ENCODE peak calls at places on chromosomes 13 and 19, in six cellular contexts. E is left cardiac atrium, Z is NB4, L is RWPE1, G is fibroblast of lung, S is AG09309. F is an unnamed sample.

GRCh38 chr19:1093811-1094553 is 1.2 kb downstream of the POLR2E start:
- DNase-seq in E (no peak), Z (no peak), L (no peak), G (no peak), S (no peak), F (no peak)

GRCh38 chr13:113044431-113045114 is 61.0 kb upstream of the F7 start:
- DNase-seq in E (no peak), Z (no peak), L (no peak), G (no peak), S (no peak), F (peak)

GRCh38 chr19:44689290-44690130 is 9.4 kb upstream of the CEACAM16 start:
- DNase-seq in E (peak), Z (peak), L (no peak), G (peak), S (peak), F (peak)

GRCh38 chr13:113916330-113916815 is 52.5 kb upstream of the GAS6 start:
- DNase-seq in E (no peak), Z (peak), L (peak), G (no peak), S (peak), F (no peak)

GRCh38 chr13:78610381-78610883 is 7.1 kb upstream of the POU4F1 start:
- DNase-seq in E (no peak), Z (no peak), L (no peak), G (peak), S (peak), F (no peak)

GRCh38 chr19:30227661-30228112 is 144.5 kb upstream of the ZNF536 start:
- DNase-seq in E (peak), Z (peak), L (peak), G (peak), S (no peak), F (no peak)

GRCh38 chr13:33411312-33411711 is 125.8 kb upstream of the STARD13 start:
- DNase-seq in E (no peak), Z (no peak), L (no peak), G (no peak), S (no peak), F (no peak)

GRCh38 chr19:5985098-5985783 is 7.3 kb upstream of the RANBP3 start:
- DNase-seq in E (no peak), Z (no peak), L (peak), G (peak), S (peak), F (no peak)

GRCh38 chr19:5691205-5691929 is 1.3 kb downstream of the RPL36 start:
- DNase-seq in E (peak), Z (peak), L (peak), G (peak), S (no peak), F (no peak)

GRCh38 chr19:31784631-31785237 is 435.5 kb upstream of the TSHZ3 start:
- DNase-seq in E (no peak), Z (no peak), L (no peak), G (peak), S (no peak), F (no peak)

GRCh38 chr19:48989701-48990291 is 3.3 kb downstream of the GYS1 start:
- DNase-seq in E (no peak), Z (no peak), L (no peak), G (no peak), S (no peak), F (no peak)

GRCh38 chr13:75180805-75181455 is 301.0 kb downstream of the TBC1D4 start:
- DNase-seq in E (no peak), Z (no peak), L (no peak), G (peak), S (no peak), F (no peak)

GRCh38 chr19:28493881-28494280 is 719.1 kb downstream of the UQCRFS1 start:
- DNase-seq in E (no peak), Z (no peak), L (no peak), G (no peak), S (no peak), F (no peak)

GRCh38 chr19:21519488-21519887 is 14.1 kb downstream of the ZNF429 start:
- DNase-seq in E (no peak), Z (peak), L (no peak), G (no peak), S (no peak), F (no peak)

GRCh38 chr19:9406798-9407352 is 28.5 kb downstream of the ZNF266 start:
- DNase-seq in E (peak), Z (no peak), L (peak), G (peak), S (peak), F (peak)

GRCh38 chr19:2469102-2469914 is 6.6 kb upstream of the GADD45B start:
- DNase-seq in E (peak), Z (peak), L (no peak), G (peak), S (no peak), F (no peak)

GRCh38 chr19:1141944-1142343 is 32.1 kb downstream of the SBNO2 start:
- DNase-seq in E (no peak), Z (no peak), L (no peak), G (no peak), S (no peak), F (no peak)

GRCh38 chr13:26529441-26529840 is 28.0 kb upstream of the WASF3 start:
- DNase-seq in E (peak), Z (peak), L (peak), G (peak), S (peak), F (peak)

GRCh38 chr19:46813570-46814358 is 25.4 kb upstream of the SLC1A5 start:
- DNase-seq in E (peak), Z (no peak), L (no peak), G (peak), S (no peak), F (no peak)

GRCh38 chr19:11418518-11419506 is at the start of gene RGL3:
- DNase-seq in E (peak), Z (no peak), L (no peak), G (no peak), S (no peak), F (no peak)

GRCh38 chr13:112345826-112346172 is 30.4 kb upstream of the SPACA7 start:
- DNase-seq in E (no peak), Z (no peak), L (no peak), G (no peak), S (no peak), F (no peak)

GRCh38 chr13:34467450-34468083 is 474.5 kb upstream of the NBEA start:
- DNase-seq in E (no peak), Z (no peak), L (no peak), G (no peak), S (no peak), F (no peak)

GRCh38 chr19:16851031-16851712 is 22.0 kb downstream of the SIN3B start:
- DNase-seq in E (no peak), Z (no peak), L (no peak), G (peak), S (no peak), F (no peak)

GRCh38 chr13:109904218-109904617 is 117.8 kb upstream of the IRS2 start:
- DNase-seq in E (no peak), Z (peak), L (no peak), G (no peak), S (no peak), F (no peak)

GRCh38 chr19:3976495-3977241 is 5.8 kb upstream of the DAPK3 start:
- DNase-seq in E (no peak), Z (peak), L (no peak), G (peak), S (no peak), F (no peak)

GRCh38 chr19:19615086-19615485 is 3.4 kb downstream of the PBX4 start:
- DNase-seq in E (no peak), Z (peak), L (no peak), G (peak), S (no peak), F (no peak)

GRCh38 chr13:98476538-98476966 is 100.4 kb downstream of the STK24 start:
- DNase-seq in E (peak), Z (peak), L (peak), G (peak), S (peak), F (no peak)

GRCh38 chr19:19588546-19588945 is 29.9 kb downstream of the PBX4 start:
- DNase-seq in E (no peak), Z (no peak), L (no peak), G (no peak), S (no peak), F (no peak)

GRCh38 chr19:13207237-13208130 is 57.3 kb downstream of the IER2 start:
- DNase-seq in E (peak), Z (peak), L (peak), G (no peak), S (no peak), F (no peak)

GRCh38 chr13:46229251-46229650 is 17.5 kb downstream of the LRRC63 start:
- DNase-seq in E (no peak), Z (no peak), L (no peak), G (peak), S (no peak), F (no peak)

GRCh38 chr19:18815673-18816072 is 16.1 kb upstream of the UPF1 start:
- DNase-seq in E (no peak), Z (no peak), L (no peak), G (no peak), S (no peak), F (no peak)

GRCh38 chr13:30016398-30016797 is 166.0 kb upstream of the UBL3 start:
- DNase-seq in E (no peak), Z (no peak), L (no peak), G (no peak), S (no peak), F (no peak)

GRCh38 chr13:51806571-51806970 is 2.6 kb upstream of the DHRS12 start:
- DNase-seq in E (no peak), Z (peak), L (no peak), G (peak), S (no peak), F (no peak)

GRCh38 chr13:21683034-21683733 is 12.3 kb downstream of the FGF9 start:
- DNase-seq in E (no peak), Z (no peak), L (peak), G (peak), S (peak), F (no peak)

GRCh38 chr19:38878575-38879399 is 712 bp upstream of the RINL start:
- DNase-seq in E (no peak), Z (peak), L (no peak), G (no peak), S (no peak), F (no peak)

GRCh38 chr19:56110515-56111448 is 10.3 kb downstream of the ZNF787 start:
- DNase-seq in E (peak), Z (no peak), L (no peak), G (no peak), S (no peak), F (no peak)

GRCh38 chr13:40420160-40420740 is 246.2 kb downstream of the FOXO1 start:
- DNase-seq in E (no peak), Z (no peak), L (no peak), G (no peak), S (no peak), F (peak)

GRCh38 chr13:110109910-110110309 is 197.0 kb downstream of the COL4A1 start:
- DNase-seq in E (peak), Z (peak), L (peak), G (peak), S (peak), F (no peak)